ENCODE peak calls at places on chromosomes 13 and 19, in four cellular contexts. A is endodermal cell, P is mucosa of descending colon, E is hepatocyte. U is an unnamed sample.

GRCh38 chr13:51361111-51361510 is 21.6 kb downstream of the SERPINE3 start:
- DNase-seq in A (no peak), P (no peak), E (no peak), U (no peak)

GRCh38 chr13:21949818-21950429 is 279.1 kb downstream of the FGF9 start:
- DNase-seq in A (no peak), P (no peak), E (no peak), U (no peak)

GRCh38 chr13:100088282-100088647 is 628 bp upstream of the PCCA start:
- DNase-seq in A (peak), P (no peak), E (no peak), U (no peak)

GRCh38 chr13:103557878-103558277 is 491.7 kb upstream of the SLC10A2 start:
- DNase-seq in A (no peak), P (no peak), E (no peak), U (no peak)

GRCh38 chr19:11995174-11995573 is 30.3 kb downstream of the ZNF763 start:
- DNase-seq in A (no peak), P (no peak), E (peak), U (no peak)

GRCh38 chr13:48532146-48532472 is 771 bp downstream of the RCBTB2 start:
- DNase-seq in A (no peak), P (no peak), E (peak), U (no peak)

GRCh38 chr13:107586216-107586615 is 629.1 kb downstream of the LIG4 start:
- DNase-seq in A (no peak), P (no peak), E (no peak), U (no peak)

GRCh38 chr13:51625555-51626345 is 41.5 kb downstream of the WDFY2 start:
- DNase-seq in A (no peak), P (no peak), E (no peak), U (no peak)

GRCh38 chr13:67224148-67224846 is 5.8 kb downstream of the PCDH9 start:
- DNase-seq in A (peak), P (peak), E (peak), U (peak)

GRCh38 chr19:56091066-56091490 is 30.0 kb downstream of the ZNF787 start:
- DNase-seq in A (no peak), P (no peak), E (no peak), U (no peak)

GRCh38 chr13:85896516-85897450 is 97.6 kb upstream of the SLITRK6 start:
- DNase-seq in A (peak), P (no peak), E (no peak), U (no peak)

GRCh38 chr19:41226053-41226873 is 7.2 kb downstream of the AXL start:
- DNase-seq in A (peak), P (peak), E (peak), U (peak)

GRCh38 chr13:21998279-21998678 is 327.4 kb downstream of the FGF9 start:
- DNase-seq in A (no peak), P (no peak), E (no peak), U (no peak)

GRCh38 chr13:40611635-40612422 is 54.6 kb downstream of the FOXO1 start:
- DNase-seq in A (peak), P (no peak), E (no peak), U (no peak)

GRCh38 chr13:95411641-95412040 is 110.4 kb upstream of the ABCC4 start:
- DNase-seq in A (no peak), P (no peak), E (no peak), U (no peak)

GRCh38 chr19:10899171-10899653 is 27.9 kb downstream of the CARM1 start:
- DNase-seq in A (no peak), P (peak), E (no peak), U (peak)

GRCh38 chr13:93398167-93398566 is 171.6 kb downstream of the GPC6 start:
- DNase-seq in A (no peak), P (no peak), E (no peak), U (no peak)

GRCh38 chr13:42049454-42049780 is 969 bp downstream of the DGKH start:
- DNase-seq in A (no peak), P (no peak), E (no peak), U (no peak)

GRCh38 chr13:35833031-35833430 is 298.2 kb downstream of the DCLK1 start:
- DNase-seq in A (no peak), P (no peak), E (no peak), U (no peak)

GRCh38 chr13:35914662-35915061 is 216.5 kb downstream of the DCLK1 start:
- DNase-seq in A (no peak), P (no peak), E (no peak), U (no peak)

GRCh38 chr13:99159331-99160061 is 41.2 kb upstream of the UBAC2 start:
- DNase-seq in A (no peak), P (no peak), E (no peak), U (no peak)

GRCh38 chr13:79451500-79451962 is 29.4 kb upstream of the NDFIP2 start:
- DNase-seq in A (peak), P (peak), E (peak), U (peak)

GRCh38 chr13:93559718-93560117 is 333.1 kb downstream of the GPC6 start:
- DNase-seq in A (no peak), P (no peak), E (no peak), U (no peak)

GRCh38 chr13:113153810-113154748 is 4.4 kb upstream of the PROZ start:
- DNase-seq in A (peak), P (peak), E (peak), U (peak)

GRCh38 chr13:113453962-113454361 is 674 bp upstream of the ADPRHL1 start:
- DNase-seq in A (no peak), P (no peak), E (no peak), U (no peak)

GRCh38 chr13:25973085-25973484 is 78.7 kb downstream of the SHISA2 start:
- DNase-seq in A (peak), P (no peak), E (no peak), U (no peak)

GRCh38 chr13:72258340-72258981 is 391.5 kb upstream of the DACH1 start:
- DNase-seq in A (peak), P (no peak), E (no peak), U (no peak)

GRCh38 chr19:30227661-30228112 is 144.5 kb upstream of the ZNF536 start:
- DNase-seq in A (peak), P (no peak), E (peak), U (peak)

GRCh38 chr13:44876782-44877324 is 112.4 kb downstream of the NUFIP1 start:
- DNase-seq in A (peak), P (no peak), E (no peak), U (no peak)

GRCh38 chr13:24682353-24682752 is 2.1 kb downstream of the ATP12A start:
- DNase-seq in A (no peak), P (no peak), E (no peak), U (no peak)

GRCh38 chr13:99269627-99270252 is 11.6 kb upstream of the GPR18 start:
- DNase-seq in A (no peak), P (no peak), E (peak), U (no peak)

GRCh38 chr13:54845351-54845965 is 1816.8 kb downstream of the OLFM4 start:
- DNase-seq in A (no peak), P (no peak), E (no peak), U (no peak)

GRCh38 chr13:92806215-92806614 is 420.4 kb upstream of the GPC6 start:
- DNase-seq in A (no peak), P (no peak), E (no peak), U (no peak)

GRCh38 chr13:108828053-108828806 is 198.8 kb downstream of the MYO16 start:
- DNase-seq in A (no peak), P (no peak), E (no peak), U (no peak)

GRCh38 chr19:39502640-39503417 is 4.1 kb downstream of the DLL3 start:
- DNase-seq in A (peak), P (peak), E (peak), U (peak)

GRCh38 chr13:103694471-103694870 is 628.3 kb upstream of the SLC10A2 start:
- DNase-seq in A (no peak), P (no peak), E (no peak), U (no peak)

GRCh38 chr19:11138659-11139526 is 16.7 kb downstream of the SPC24 start:
- DNase-seq in A (peak), P (peak), E (peak), U (peak)

GRCh38 chr19:48332662-48333466 is 7.5 kb downstream of the EMP3 start:
- DNase-seq in A (peak), P (peak), E (peak), U (peak)

GRCh38 chr13:113856716-113857065 is 7.2 kb downstream of the GAS6 start:
- DNase-seq in A (peak), P (no peak), E (no peak), U (peak)

DNA sequence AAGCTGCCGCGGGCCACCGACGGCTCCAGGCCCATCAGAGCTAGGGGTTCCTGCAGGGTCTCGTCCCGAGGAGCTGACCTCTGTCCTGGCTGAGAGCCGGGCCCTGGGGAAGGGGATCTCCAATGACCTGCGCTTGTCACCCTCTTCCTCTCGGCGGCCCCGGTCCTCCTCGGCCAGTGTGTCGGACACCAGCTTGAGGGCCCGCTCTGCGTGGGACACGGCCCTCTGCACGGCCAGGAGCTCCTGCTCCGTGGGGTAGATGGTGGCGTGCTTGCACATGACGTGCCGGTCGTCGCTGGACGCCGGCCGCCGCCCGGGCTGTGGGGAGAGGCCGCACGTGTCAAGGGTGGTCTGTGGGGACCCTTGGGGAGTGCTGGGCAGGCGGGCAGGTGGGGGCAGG is 32.7 kb upstream of the MATK start:
- DNase-seq in A (peak), P (no peak), E (no peak), U (no peak)
- H3K4me3 ChIP-seq in A (no peak), P (no peak), E (no peak), U (peak)

DNA sequence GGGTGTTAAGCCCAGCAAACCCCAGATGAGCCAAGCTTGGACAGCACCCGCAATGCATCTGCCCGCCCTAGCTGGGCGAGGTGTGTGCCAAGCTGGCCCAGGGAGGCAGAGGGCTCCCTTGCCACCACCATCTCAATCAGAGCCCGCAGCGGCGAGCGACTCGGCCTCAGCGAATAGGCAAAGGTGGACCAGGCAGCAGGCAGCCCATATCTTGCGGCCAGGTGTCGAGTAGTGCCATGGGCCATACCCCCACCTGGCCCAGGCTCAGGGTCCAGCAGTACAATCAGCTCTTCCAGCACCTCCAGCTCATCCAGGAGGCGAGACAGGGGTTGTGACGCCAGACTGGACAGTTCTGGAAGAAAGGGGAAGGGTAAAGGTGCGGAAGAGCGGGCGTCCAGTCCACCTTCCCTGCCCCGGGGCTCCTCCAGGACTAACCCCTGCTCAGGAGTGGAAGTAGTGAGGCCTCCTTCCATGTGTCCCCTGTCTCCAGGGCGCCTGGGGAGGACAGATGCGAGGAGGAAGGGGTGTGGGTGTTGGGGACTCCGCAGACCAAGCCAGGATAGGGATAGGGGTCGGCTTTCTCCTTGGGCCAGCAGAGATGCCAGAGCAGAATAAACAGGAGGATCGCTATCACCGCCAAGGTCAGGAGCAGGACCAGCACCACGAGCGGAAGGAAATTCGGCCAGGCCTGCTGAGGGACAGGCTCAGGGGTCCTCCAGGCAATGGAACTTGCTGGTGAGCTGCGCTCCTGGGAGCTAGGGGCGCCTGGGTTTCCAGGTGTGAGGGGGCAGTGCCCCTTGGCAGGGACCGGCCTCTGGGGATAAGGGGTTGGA is 2.8 kb downstream of the IGFLR1 start:
- DNase-seq in A (peak), P (no peak), E (no peak), U (no peak)
- H3K4me3 ChIP-seq in A (peak), P (no peak), E (no peak), U (peak)

GRCh38 chr19:16259385-16260159 is 61.9 kb downstream of the AP1M1 start:
- DNase-seq in A (no peak), P (peak), E (no peak), U (no peak)

GRCh38 chr19:16261584-16262370 is 62.8 kb upstream of the KLF2 start:
- DNase-seq in A (no peak), P (no peak), E (no peak), U (no peak)

GRCh38 chr19:16260794-16261161 is 63.1 kb downstream of the AP1M1 start:
- DNase-seq in A (no peak), P (no peak), E (no peak), U (no peak)

GRCh38 chr19:16258440-16258903 is 60.8 kb downstream of the AP1M1 start:
- DNase-seq in A (no peak), P (peak), E (no peak), U (peak)

GRCh38 chr19:16260160-16260793 is 62.6 kb downstream of the AP1M1 start:
- DNase-seq in A (no peak), P (no peak), E (no peak), U (no peak)
- H3K4me3 ChIP-seq in A (no peak), P (no peak), E (no peak), U (no peak)

DNA sequence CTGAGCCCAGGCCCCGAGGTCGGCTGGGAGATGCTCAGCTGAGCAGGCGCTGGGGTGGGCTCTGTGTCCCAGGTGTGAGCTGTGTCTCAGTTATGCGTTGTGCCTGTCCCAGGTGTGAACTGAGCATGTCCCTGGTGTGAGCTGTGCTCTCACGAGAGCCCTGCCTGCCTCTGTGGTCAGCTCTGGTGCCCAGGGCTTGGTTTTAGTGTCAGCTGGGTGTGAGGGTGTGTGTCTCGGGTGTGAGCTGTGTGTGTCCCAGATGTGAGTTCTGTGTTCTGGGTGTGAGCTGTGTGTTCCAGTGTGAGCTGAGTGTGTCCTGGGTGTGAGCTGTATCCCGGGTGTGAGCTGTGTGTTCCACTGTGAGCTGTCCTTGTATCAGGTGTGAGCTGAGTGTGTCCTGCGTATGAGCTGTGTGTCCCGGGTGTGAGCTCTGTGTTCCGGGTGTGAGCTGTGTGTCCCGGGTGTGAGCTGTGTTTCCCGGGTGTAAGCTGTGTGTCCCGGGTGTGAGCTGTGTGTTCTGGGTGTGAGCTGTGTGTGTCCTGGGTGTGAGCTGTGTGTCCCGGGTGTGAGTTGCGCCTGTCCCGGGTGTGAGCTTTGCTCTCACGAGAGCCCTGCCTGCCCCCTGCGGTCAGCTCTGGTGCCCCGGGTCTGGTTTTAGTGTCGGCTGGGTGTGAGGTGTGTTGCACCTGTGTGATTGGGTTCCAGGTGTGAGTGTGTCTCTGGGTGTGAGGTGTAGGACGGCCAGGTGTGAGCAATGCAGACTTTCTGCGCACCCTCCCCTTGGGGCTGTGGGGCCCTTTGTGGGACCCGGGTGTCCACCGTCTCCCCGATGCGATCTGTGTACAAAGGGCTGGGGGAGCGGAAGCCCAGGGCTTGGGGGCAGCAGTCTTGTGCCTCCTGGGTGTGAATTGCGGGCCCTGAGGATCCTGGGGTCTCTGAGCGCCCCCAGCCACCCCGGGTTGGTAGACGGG is 7.1 kb upstream of the PEAK3 start:
- DNase-seq in A (no peak), P (no peak), E (no peak), U (no peak)
- H3K4me3 ChIP-seq in A (no peak), P (no peak), E (no peak), U (peak)

U was measured in lower lobe of right lung.